ENCODE peak calls at places on chromosomes 7 and 10, in five cellular contexts. O is AG08395, E is M059J, L is endothelial cell of umbilical vein, Q is heart left ventricle. J is an unnamed sample.

GRCh38 chr7:128937647-128938523 is at the start of gene IRF5:
- DNase-seq in E (peak), L (no peak), Q (peak), O (no peak), J (no peak)

GRCh38 chr10:132022241-132022640 is 40.5 kb upstream of the BNIP3 start:
- DNase-seq in E (no peak), Q (no peak), O (no peak), L (no peak), J (no peak)

GRCh38 chr7:42932861-42933591 is 850 bp downstream of the MRPL32 start:
- DNase-seq in O (peak), Q (peak), E (peak), L (peak), J (no peak)

GRCh38 chr7:40329601-40330153 is 194.9 kb downstream of the SUGCT start:
- DNase-seq in Q (no peak), E (peak), L (peak), O (peak), J (no peak)

GRCh38 chr10:95242581-95243317 is 48.1 kb downstream of the PDLIM1 start:
- DNase-seq in O (peak), L (peak), E (peak), Q (no peak), J (peak)

GRCh38 chr7:90455163-90456030 is 14.0 kb upstream of the PTTG1IP2 start:
- DNase-seq in Q (no peak), L (peak), E (peak), O (peak), J (no peak)

GRCh38 chr7:76262683-76263402 is 39.6 kb upstream of the HSPB1 start:
- DNase-seq in Q (no peak), L (peak), E (peak), O (peak), J (no peak)

GRCh38 chr7:40879941-40880558 is 745.2 kb downstream of the SUGCT start:
- DNase-seq in O (no peak), Q (no peak), E (peak), L (peak), J (no peak)

GRCh38 chr10:116720241-116721047 is 21.9 kb downstream of the HSPA12A start:
- DNase-seq in O (no peak), E (no peak), L (no peak), Q (no peak), J (peak)

GRCh38 chr7:30510124-30511074 is 5.8 kb upstream of the GGCT start:
- DNase-seq in O (peak), L (peak), Q (no peak), E (peak), J (no peak)

GRCh38 chr7:108331971-108332370 is 124.3 kb downstream of the NRCAM start:
- DNase-seq in O (no peak), E (no peak), L (no peak), Q (no peak), J (no peak)

GRCh38 chr10:77226871-77227557 is 410.6 kb downstream of the KCNMA1 start:
- DNase-seq in E (peak), L (no peak), Q (no peak), O (no peak), J (no peak)

GRCh38 chr10:34758447-34758996 is 56.6 kb downstream of the PARD3 start:
- DNase-seq in O (peak), E (peak), Q (no peak), L (peak), J (no peak)

GRCh38 chr7:26284995-26285632 is 6.5 kb upstream of the SNX10 start:
- DNase-seq in O (no peak), Q (no peak), L (no peak), E (peak), J (no peak)

J was measured in tibial artery.